ENCODE peak calls at places on chromosome 13, in four cellular contexts. F is K562; B is activated CD8-positive, alpha-beta memory T cell treated with anti-CD3 and anti-CD28 coated beads for 4 hours; K is A549. S is an unnamed sample.

GRCh38 chr13:21557995-21558394 is 46.0 kb downstream of the MICU2 start:
- DNase-seq in F (peak; percentile 19), B (no peak), K (peak; percentile 25), S (peak; percentile 51)

GRCh38 chr13:87058786-87059329 is 612.3 kb upstream of the SLITRK5 start:
- DNase-seq in F (no peak), B (no peak), K (no peak), S (no peak)

GRCh38 chr13:111049791-111050538 is 65.1 kb upstream of the ARHGEF7 start:
- DNase-seq in F (peak; percentile 33), B (no peak), K (no peak), S (peak; percentile 37)

GRCh38 chr13:33249066-33249465 is 36.5 kb downstream of the STARD13 start:
- DNase-seq in F (no peak), B (no peak), K (no peak), S (no peak)

GRCh38 chr13:73842621-73843020 is 291.6 kb downstream of the KLF12 start:
- DNase-seq in F (no peak), B (no peak), K (no peak), S (no peak)

GRCh38 chr13:35947315-35947714 is 183.9 kb downstream of the DCLK1 start:
- DNase-seq in F (no peak), B (no peak), K (no peak), S (no peak)

GRCh38 chr13:21674271-21675009 is 3.6 kb downstream of the FGF9 start:
- DNase-seq in F (peak; percentile 13), B (no peak), K (no peak), S (peak; percentile 26)

GRCh38 chr13:44801990-44802389 is 187.3 kb downstream of the NUFIP1 start:
- DNase-seq in F (no peak), B (no peak), K (peak; percentile 25), S (no peak)

GRCh38 chr13:20658451-20658850 is 45.0 kb upstream of the IL17D start:
- DNase-seq in F (no peak), B (no peak), K (no peak), S (no peak)

GRCh38 chr13:29754486-29754806 is 96.0 kb downstream of the UBL3 start:
- DNase-seq in F (no peak), B (no peak), K (peak; percentile 60), S (peak; percentile 20)

GRCh38 chr13:28533049-28533436 is 38.1 kb upstream of the FLT1 start:
- DNase-seq in F (no peak), B (no peak), K (no peak), S (no peak)

GRCh38 chr13:90675129-90675528 is 672.4 kb upstream of the MIR17HG start:
- DNase-seq in F (no peak), B (no peak), K (no peak), S (no peak)

GRCh38 chr13:109610517-109610916 is 175.9 kb downstream of the IRS2 start:
- DNase-seq in F (peak; percentile 12), B (no peak), K (peak; percentile 31), S (no peak)

GRCh38 chr13:44365008-44365407 is 8.6 kb upstream of the SERP2 start:
- DNase-seq in F (no peak), B (no peak), K (no peak), S (peak; percentile 29)

GRCh38 chr13:44364601-44365000 is 9.0 kb upstream of the SERP2 start:
- DNase-seq in F (no peak), B (no peak), K (peak; percentile 57), S (no peak)

GRCh38 chr13:28716511-28716910 is 2.3 kb downstream of the SLC46A3 start:
- DNase-seq in F (no peak), B (no peak), K (peak; percentile 49), S (peak; percentile 7)

GRCh38 chr13:35871561-35871960 is 259.6 kb downstream of the DCLK1 start:
- DNase-seq in F (no peak), B (no peak), K (no peak), S (no peak)

GRCh38 chr13:36251528-36251927 is 37.2 kb upstream of the SOHLH2 start:
- DNase-seq in F (peak; percentile 4), B (no peak), K (no peak), S (no peak)

GRCh38 chr13:44231786-44232516 is 141.7 kb upstream of the SERP2 start:
- DNase-seq in F (no peak), B (no peak), K (peak; percentile 96), S (peak; percentile 54)

GRCh38 chr13:23992722-23993438 is 95.6 kb upstream of the C1QTNF9B start:
- DNase-seq in F (no peak), B (no peak), K (no peak), S (no peak)

GRCh38 chr13:44243198-44243852 is 130.3 kb upstream of the SERP2 start:
- DNase-seq in F (peak; percentile 75), B (no peak), K (peak; percentile 66), S (peak; percentile 8)

GRCh38 chr13:112583592-112584277 is 4.2 kb downstream of the TUBGCP3 start:
- DNase-seq in F (peak; percentile 38), B (no peak), K (no peak), S (no peak)

GRCh38 chr13:102555914-102556553 is 40.8 kb upstream of the TPP2 start:
- DNase-seq in F (peak; percentile 11), B (no peak), K (peak; percentile 30), S (peak; percentile 8)

GRCh38 chr13:96052655-96053002 is 572 bp downstream of the UGGT2 start:
- DNase-seq in F (peak; percentile 40), B (no peak), K (peak; percentile 62), S (peak; percentile 11)

GRCh38 chr13:61144301-61144700 is 271.3 kb downstream of the PCDH20 start:
- DNase-seq in F (no peak), B (no peak), K (no peak), S (no peak)

GRCh38 chr13:51502206-51502651 is 49.4 kb upstream of the INTS6 start:
- DNase-seq in F (no peak), B (no peak), K (no peak), S (no peak)

GRCh38 chr13:34931572-34931971 is 10.5 kb upstream of the NBEA start:
- DNase-seq in F (no peak), B (no peak), K (peak; percentile 38), S (no peak)

GRCh38 chr13:52969373-52969772 is 59.2 kb upstream of the OLFM4 start:
- DNase-seq in F (no peak), B (no peak), K (no peak), S (no peak)

GRCh38 chr13:83077499-83077898 is 804.8 kb downstream of the SLITRK1 start:
- DNase-seq in F (no peak), B (no peak), K (no peak), S (no peak)

GRCh38 chr13:114134111-114134943 is 1.9 kb upstream of the RASA3 start:
- DNase-seq in F (no peak), B (no peak), K (no peak), S (no peak)

GRCh38 chr13:36353001-36353400 is 6.8 kb upstream of the SPART start:
- DNase-seq in F (no peak), B (no peak), K (no peak), S (no peak)

GRCh38 chr13:103935117-103935516 is 868.9 kb upstream of the SLC10A2 start:
- DNase-seq in F (no peak), B (no peak), K (no peak), S (no peak)

GRCh38 chr13:59666504-59666903 is 497.2 kb downstream of the DIAPH3 start:
- DNase-seq in F (no peak), B (no peak), K (no peak), S (no peak)

GRCh38 chr13:30504081-30504480 is 38.3 kb upstream of the HMGB1 start:
- DNase-seq in F (peak; percentile 58), B (no peak), K (no peak), S (no peak)

GRCh38 chr13:104006625-104007061 is 940.4 kb upstream of the SLC10A2 start:
- DNase-seq in F (no peak), B (no peak), K (no peak), S (no peak)

GRCh38 chr13:80074143-80074752 is 266.7 kb downstream of the SPRY2 start:
- DNase-seq in F (no peak), B (no peak), K (no peak), S (no peak)

GRCh38 chr13:67231481-67231940 is 1.4 kb upstream of the PCDH9 start:
- DNase-seq in F (no peak), B (no peak), K (no peak), S (no peak)

S was measured in T47D.